ENCODE peak calls at places on chromosomes 1 and 21, in ten cellular contexts. V, Q, Z, X, O, Y, M, C, R and H are unnamed samples.

GRCh38 chr1:55155522-55155921 is 59.6 kb downstream of the USP24 start:
- DNase-seq in M (peak), R (peak), O (no peak), Z (peak), Y (no peak), C (no peak), X (peak), V (no peak), Q (no peak), H (no peak)

GRCh38 chr1:227746676-227747075 is 11.4 kb downstream of the SNAP47 start:
- DNase-seq in Z (no peak), V (no peak), Y (no peak), C (no peak), O (no peak), X (no peak), M (no peak), R (no peak), Q (no peak), H (no peak)

GRCh38 chr1:40014812-40015594 is 25.5 kb upstream of the CAP1 start:
- DNase-seq in C (no peak), R (no peak), Q (peak), X (peak), V (no peak), Y (peak), M (no peak), O (no peak), Z (no peak), H (no peak)

GRCh38 chr1:64476251-64476952 is 6.5 kb downstream of the CACHD1 start:
- DNase-seq in V (no peak), R (no peak), X (peak), C (no peak), M (peak), O (no peak), Z (no peak), Y (peak), Q (peak), H (no peak)

GRCh38 chr1:224433041-224433670 is 1.4 kb downstream of the WDR26 start:
- DNase-seq in Z (peak), X (no peak), Q (no peak), Y (no peak), R (no peak), V (no peak), M (no peak), O (no peak), C (no peak), H (no peak)

GRCh38 chr1:21149430-21149861 is 27.3 kb downstream of the EIF4G3 start:
- DNase-seq in M (peak), C (peak), X (peak), Q (no peak), Y (peak), V (no peak), R (no peak), Z (peak), O (no peak), H (no peak)

GRCh38 chr1:244137725-244138124 is 86.6 kb downstream of the ZBTB18 start:
- DNase-seq in Z (no peak), Q (no peak), C (no peak), X (no peak), O (no peak), Y (no peak), M (no peak), V (no peak), R (no peak), H (no peak)

GRCh38 chr1:161900155-161900554 is 123.5 kb downstream of the OLFML2B start:
- DNase-seq in M (no peak), X (no peak), Q (no peak), Y (no peak), V (no peak), R (no peak), O (no peak), C (no peak), Z (no peak), H (no peak)

GRCh38 chr21:27740084-27740483 is 773.2 kb upstream of the ADAMTS5 start:
- DNase-seq in Y (no peak), O (no peak), Z (peak), X (no peak), C (no peak), V (no peak), R (no peak), Q (no peak), M (no peak), H (no peak)

GRCh38 chr1:5364591-5364990 is 627.6 kb downstream of the NPHP4 start:
- DNase-seq in M (no peak), Z (no peak), O (no peak), C (no peak), X (no peak), Y (no peak), Q (no peak), R (no peak), V (no peak), H (no peak)

GRCh38 chr1:33181038-33181861 is 593 bp downstream of the TRIM62 start:
- DNase-seq in Y (peak), R (peak), O (peak), X (peak), M (peak), C (no peak), Q (no peak), Z (peak), V (no peak), H (peak)

GRCh38 chr1:54163051-54163450 is 10.3 kb upstream of the CDCP2 start:
- DNase-seq in C (no peak), V (no peak), Y (no peak), Q (no peak), O (no peak), X (no peak), R (no peak), M (no peak), Z (no peak), H (no peak)

GRCh38 chr21:37225440-37225839 is 41.7 kb downstream of the VPS26C start:
- DNase-seq in O (no peak), R (no peak), Q (no peak), C (no peak), Z (no peak), Y (no peak), X (no peak), M (no peak), V (no peak), H (peak)

GRCh38 chr1:173914366-173914871 is 2.7 kb downstream of the SERPINC1 start:
- DNase-seq in Q (no peak), M (no peak), C (no peak), Y (peak), R (no peak), Z (no peak), X (peak), V (no peak), O (no peak), H (no peak)

GRCh38 chr1:215475719-215476525 is 91.2 kb upstream of the KCTD3 start:
- DNase-seq in Y (peak), X (peak), R (no peak), M (no peak), O (no peak), V (no peak), C (no peak), Z (no peak), Q (peak), H (no peak)

GRCh38 chr1:158121604-158122254 is 59.0 kb upstream of the CD1D start:
- DNase-seq in C (no peak), Y (peak), M (no peak), R (no peak), V (no peak), O (no peak), Z (peak), X (peak), Q (no peak), H (no peak)

GRCh38 chr1:108007070-108007469 is 42.1 kb upstream of the VAV3 start:
- DNase-seq in R (no peak), V (no peak), Q (no peak), M (no peak), O (no peak), Z (no peak), Y (no peak), X (no peak), C (no peak), H (no peak)

GRCh38 chr1:160371346-160371631 is 4.4 kb downstream of the NHLH1 start:
- DNase-seq in O (no peak), R (no peak), X (no peak), V (no peak), C (no peak), Z (no peak), Q (no peak), Y (no peak), M (no peak), H (no peak)

GRCh38 chr1:111197598-111198289 is 2.7 kb downstream of the DENND2D start:
- DNase-seq in Z (no peak), Y (no peak), X (peak), O (no peak), M (no peak), C (no peak), V (no peak), R (no peak), Q (no peak), H (no peak)

GRCh38 chr1:6052543-6053205 is 7.0 kb downstream of the KCNAB2 start:
- DNase-seq in O (no peak), M (peak), X (peak), Y (peak), Q (peak), C (peak), V (no peak), R (peak), Z (peak), H (peak)

GRCh38 chr1:93471911-93472310 is 24.0 kb downstream of the FNBP1L start:
- DNase-seq in Q (peak), O (no peak), C (no peak), X (peak), M (no peak), R (no peak), Z (peak), Y (peak), V (no peak), H (no peak)

GRCh38 chr1:59498640-59499039 is 201.7 kb downstream of the FGGY start:
- DNase-seq in M (peak), Z (no peak), Y (peak), Q (no peak), R (no peak), V (no peak), C (no peak), O (no peak), X (no peak), H (no peak)

GRCh38 chr1:67639336-67639735 is 45.7 kb upstream of the GADD45A start:
- DNase-seq in Q (no peak), V (no peak), Z (no peak), M (no peak), R (no peak), C (no peak), X (no peak), O (no peak), Y (no peak), H (no peak)

GRCh38 chr1:8543965-8544364 is 226.1 kb downstream of the SLC45A1 start:
- DNase-seq in Z (no peak), O (no peak), M (no peak), C (no peak), Q (no peak), V (no peak), X (no peak), R (no peak), Y (no peak), H (no peak)

GRCh38 chr1:42370876-42371549 is 9.6 kb upstream of the RIMKLA start:
- DNase-seq in O (no peak), Z (no peak), X (no peak), C (no peak), V (no peak), R (no peak), M (no peak), Y (no peak), Q (no peak), H (no peak)

GRCh38 chr21:36848875-36849274 is 117.6 kb downstream of the HLCS start:
- DNase-seq in R (no peak), V (no peak), Z (no peak), Y (no peak), Q (no peak), M (no peak), O (no peak), X (no peak), C (no peak), H (no peak)

GRCh38 chr1:67952071-67952470 is 98.4 kb downstream of the DIRAS3 start:
- DNase-seq in X (no peak), Z (no peak), C (no peak), Y (no peak), R (no peak), Q (no peak), O (no peak), V (no peak), M (no peak), H (no peak)

GRCh38 chr1:208093754-208094719 is 150.1 kb downstream of the PLXNA2 start:
- DNase-seq in Z (peak), O (no peak), M (peak), V (no peak), X (peak), R (peak), Y (peak), C (peak), Q (no peak), H (peak)

GRCh38 chr1:47894718-47895393 is 102.3 kb downstream of the TRABD2B start:
- DNase-seq in Q (no peak), V (no peak), Z (no peak), O (no peak), Y (no peak), M (no peak), C (peak), X (peak), R (no peak), H (no peak)

GRCh38 chr1:29793101-29793546 is 556.8 kb downstream of the PTPRU start:
- DNase-seq in Q (peak), V (no peak), M (peak), Y (peak), X (peak), Z (peak), C (peak), O (no peak), R (peak), H (peak)

GRCh38 chr1:210586785-210587184 is 258.1 kb downstream of the HHAT start:
- DNase-seq in Q (no peak), C (no peak), V (no peak), R (no peak), M (no peak), O (no peak), Y (no peak), X (no peak), Z (no peak), H (no peak)

GRCh38 chr1:51535006-51535592 is 16.0 kb upstream of the EPS15 start:
- DNase-seq in X (peak), O (no peak), Z (peak), V (peak), Q (peak), M (peak), R (peak), Y (peak), C (peak), H (no peak)

GRCh38 chr1:9145021-9145668 is 16.2 kb upstream of the GPR157 start:
- DNase-seq in M (no peak), V (no peak), C (no peak), O (no peak), X (peak), R (no peak), Y (peak), Z (no peak), Q (no peak), H (no peak)

GRCh38 chr1:204340137-204340536 is 19.6 kb downstream of the PLEKHA6 start:
- DNase-seq in V (no peak), M (no peak), X (no peak), Z (no peak), Q (no peak), C (no peak), O (no peak), R (no peak), Y (no peak), H (no peak)

GRCh38 chr1:200838676-200839445 is 33.9 kb upstream of the GPR25 start:
- DNase-seq in C (no peak), X (no peak), R (no peak), M (no peak), Z (no peak), V (no peak), Q (no peak), O (no peak), Y (peak), H (no peak)

GRCh38 chr1:200836213-200836612 is 36.6 kb upstream of the GPR25 start:
- DNase-seq in O (no peak), V (no peak), X (no peak), Z (no peak), Q (no peak), M (no peak), Y (no peak), R (no peak), C (no peak), H (no peak)

GRCh38 chr1:200837931-200838571 is 34.7 kb upstream of the GPR25 start:
- DNase-seq in Z (no peak), Y (peak), M (no peak), O (no peak), C (no peak), Q (no peak), R (no peak), V (no peak), X (peak), H (no peak)
- TF ChIP-seq CTCF in Z (peak), Y (peak), M (peak), O (no peak), C (no peak), Q (peak), R (peak), V (peak), X (peak), H (peak)

DNA sequence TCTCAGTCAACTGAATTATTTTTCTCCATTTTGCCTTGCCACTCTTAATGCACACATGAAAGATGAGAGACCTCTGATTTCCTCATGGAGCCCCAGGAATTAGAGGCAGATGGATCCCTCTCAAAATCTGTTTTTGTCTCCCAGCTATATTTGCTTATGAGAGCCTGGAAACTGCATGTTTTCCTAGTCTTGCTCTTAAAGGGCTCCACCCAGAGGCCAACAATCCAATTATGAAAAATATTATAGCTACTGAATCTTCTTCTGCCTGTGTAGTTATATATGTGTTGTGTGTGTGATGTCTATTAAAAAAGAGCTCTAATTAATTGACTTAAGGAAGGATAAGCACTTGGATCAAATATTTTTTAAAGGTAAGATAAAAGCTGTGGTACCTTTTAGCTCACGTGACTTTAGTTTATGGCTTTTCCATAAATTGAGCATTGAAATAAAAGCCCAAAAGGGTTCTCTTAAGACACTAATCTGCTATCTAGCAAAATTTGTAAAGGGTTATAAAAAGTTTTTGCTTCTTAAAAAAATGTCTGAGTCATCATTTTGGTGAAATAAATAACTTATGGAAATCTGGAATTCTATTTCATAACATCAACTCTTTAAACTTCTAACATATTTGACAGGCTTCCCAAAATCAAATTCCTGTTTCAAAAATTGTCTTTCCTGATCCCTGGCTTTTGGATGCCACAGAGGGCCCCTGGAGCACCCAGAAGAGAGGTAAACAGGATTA is 31.2 kb upstream of the TSPEAR start:
- DNase-seq in V (no peak), M (no peak), Z (no peak), O (no peak), C (no peak), Q (no peak), X (peak), R (no peak), Y (peak), H (no peak)
- TF ChIP-seq CTCF in V (peak), M (peak), Z (no peak), O (no peak), C (no peak), Q (peak), X (peak), R (peak), Y (peak), H (no peak)

GRCh38 chr1:222084996-222085395 is 343.1 kb upstream of the DUSP10 start:
- DNase-seq in V (no peak), O (no peak), Y (peak), Q (no peak), R (no peak), C (no peak), X (no peak), M (no peak), Z (no peak), H (no peak)
- TF ChIP-seq CTCF in V (no peak), O (no peak), Y (no peak), Q (no peak), R (no peak), C (no peak), X (no peak), M (no peak), Z (no peak), H (no peak)

GRCh38 chr1:247007511-247008405 is at the start of gene ZNF695:
- DNase-seq in Q (peak), Z (peak), V (peak), X (peak), M (peak), O (peak), R (peak), Y (peak), C (peak), H (peak)
- TF ChIP-seq CTCF in Q (no peak), Z (peak), V (no peak), X (no peak), M (no peak), O (no peak), R (no peak), Y (no peak), C (no peak), H (no peak)

DNA sequence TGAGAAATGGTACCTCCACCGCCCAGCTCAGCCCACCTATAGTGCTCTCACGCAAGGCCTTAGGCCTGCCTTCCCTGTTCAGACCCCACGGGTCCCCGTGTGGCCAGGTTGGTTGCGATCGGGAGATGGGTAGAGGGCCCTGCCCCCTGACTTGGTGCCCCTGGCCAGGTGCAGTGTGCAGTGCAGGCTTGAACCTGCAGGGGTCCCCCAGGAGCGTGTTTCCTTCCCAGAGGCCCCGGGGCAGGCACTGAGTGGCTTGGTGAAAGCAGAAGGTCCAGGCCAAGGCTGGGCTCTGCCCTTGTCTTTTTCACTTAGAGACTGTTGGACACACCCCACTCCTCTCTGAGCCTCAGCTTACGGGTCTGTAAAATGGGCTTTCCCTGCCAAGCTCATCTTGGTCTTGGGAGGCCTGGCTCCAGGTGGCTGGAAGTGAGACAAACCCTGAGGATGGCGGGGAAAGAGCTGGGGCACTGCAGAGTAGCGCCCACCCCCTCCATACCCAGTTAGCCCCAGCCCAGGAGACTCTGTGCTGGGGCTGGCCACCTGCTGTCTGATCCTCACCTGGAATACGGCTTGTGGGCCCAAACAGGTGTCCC is 9.3 kb upstream of the HES5 start:
- DNase-seq in O (no peak), M (no peak), V (no peak), Q (no peak), X (peak), Z (no peak), R (no peak), C (no peak), Y (no peak), H (no peak)
- TF ChIP-seq CTCF in O (no peak), M (peak), V (peak), Q (peak), X (peak), Z (peak), R (peak), C (no peak), Y (peak), H (peak)

DNA sequence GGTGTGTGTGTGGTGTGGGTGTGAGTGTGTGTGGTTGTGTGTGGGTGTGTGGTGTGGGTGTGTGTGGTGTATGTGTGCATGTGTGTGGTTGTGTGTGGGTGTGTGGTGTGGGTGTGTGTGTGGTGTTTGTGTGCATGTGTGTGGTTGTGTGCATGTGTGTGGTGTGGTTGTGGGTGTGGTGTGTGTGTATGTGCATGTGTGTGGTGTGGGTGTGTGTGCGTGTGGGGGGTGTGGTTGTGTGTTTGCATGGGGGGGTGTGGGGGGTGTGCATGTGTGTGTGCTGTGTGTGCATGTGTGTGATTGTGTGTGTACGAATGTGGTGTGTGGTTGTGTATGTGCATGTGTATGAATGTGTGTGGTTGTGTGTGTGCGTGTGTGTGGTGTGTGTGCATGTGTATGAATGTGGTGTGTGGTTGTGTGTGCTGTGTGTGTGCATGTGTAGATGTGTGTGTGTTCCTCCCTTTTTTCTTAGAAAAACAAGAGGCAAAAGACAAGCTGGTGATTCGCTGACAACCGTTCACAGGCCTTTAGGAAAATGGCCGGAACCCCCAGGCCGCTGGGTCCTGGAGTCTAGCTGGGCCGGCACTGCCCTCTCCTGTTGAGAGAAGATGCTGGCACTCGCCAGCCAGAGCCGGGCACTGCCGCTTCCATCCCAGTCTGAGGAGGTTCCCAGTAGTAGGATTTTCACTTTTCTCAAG is 44.6 kb upstream of the ARHGEF16 start:
- DNase-seq in Z (peak), Q (no peak), V (no peak), O (no peak), X (peak), Y (peak), C (no peak), R (peak), M (peak), H (no peak)
- TF ChIP-seq CTCF in Z (peak), Q (peak), V (no peak), O (no peak), X (peak), Y (peak), C (no peak), R (peak), M (peak), H (no peak)